ENCODE peak calls at places on chromosomes 5 and 9, in nine cellular contexts. Z, M, G, C, O, Y, B, V and K are unnamed samples.
A peak's percentile ranks its signal among the peaks of the same experiment; 100 is the strongest.

GRCh38 chr5:27854243-27854852 is 816.0 kb upstream of the CDH9 start:
- DNase-seq in G (no peak), V (no peak), B (no peak), Z (no peak), C (no peak), Y (no peak), O (no peak), M (no peak), K (no peak)

GRCh38 chr9:137236238-137236935 is 4.7 kb upstream of the TUBB4B start:
- DNase-seq in O (peak; percentile 66), V (peak; percentile 96), Y (no peak), Z (peak; percentile 85), B (peak; percentile 88), M (peak; percentile 70), G (peak; percentile 93), C (peak; percentile 93), K (peak; percentile 96)

GRCh38 chr5:42970636-42971559 is 69.2 kb downstream of the ANXA2R start:
- DNase-seq in B (no peak), C (no peak), V (peak; percentile 84), M (no peak), Z (no peak), Y (no peak), O (no peak), G (no peak), K (no peak)

GRCh38 chr9:126472931-126473330 is 140.8 kb upstream of the LMX1B start:
- DNase-seq in M (no peak), O (no peak), G (no peak), V (no peak), Z (no peak), B (no peak), Y (no peak), C (no peak), K (no peak)

GRCh38 chr5:52997424-52997823 is 8.3 kb downstream of the ITGA2 start:
- DNase-seq in G (no peak), B (no peak), O (no peak), M (peak; percentile 91), V (no peak), C (no peak), Y (no peak), Z (no peak), K (no peak)

GRCh38 chr5:59893061-59893435 is 478 bp downstream of the PDE4D start:
- DNase-seq in G (no peak), O (no peak), M (no peak), Z (no peak), Y (no peak), C (no peak), B (no peak), V (peak; percentile 74), K (no peak)

GRCh38 chr5:158223054-158223453 is 364.1 kb upstream of the CLINT1 start:
- DNase-seq in G (no peak), Y (no peak), V (no peak), Z (no peak), B (no peak), O (no peak), M (no peak), C (no peak), K (no peak)

GRCh38 chr5:177507165-177507564 is 2.5 kb downstream of the DOK3 start:
- DNase-seq in M (no peak), O (no peak), V (no peak), G (no peak), Z (no peak), B (no peak), C (no peak), Y (no peak), K (no peak)

GRCh38 chr5:100644206-100644605 is 109.0 kb downstream of the FAM174A start:
- DNase-seq in Z (no peak), V (no peak), Y (no peak), C (no peak), B (no peak), O (no peak), G (no peak), M (no peak), K (no peak)

GRCh38 chr9:135701067-135701967 is 668 bp upstream of the KCNT1 start:
- DNase-seq in C (no peak), B (no peak), Y (no peak), O (no peak), M (no peak), V (no peak), Z (no peak), G (peak; percentile 24), K (no peak)

GRCh38 chr5:124061663-124062062 is 549.7 kb downstream of the CSNK1G3 start:
- DNase-seq in V (no peak), M (no peak), Z (peak; percentile 96), C (no peak), B (no peak), O (no peak), G (no peak), Y (no peak), K (no peak)

GRCh38 chr5:154376481-154376880 is 69.3 kb upstream of the SAP30L start:
- DNase-seq in O (no peak), G (no peak), Z (no peak), M (no peak), Y (no peak), B (no peak), V (no peak), C (no peak), K (no peak)

GRCh38 chr5:106966686-106967315 is 703.9 kb downstream of the EFNA5 start:
- DNase-seq in M (no peak), C (no peak), V (no peak), O (no peak), Y (no peak), B (no peak), G (no peak), Z (no peak), K (no peak)

GRCh38 chr5:110255194-110255593 is 471.3 kb downstream of the TMEM232 start:
- DNase-seq in Z (no peak), Y (no peak), C (no peak), G (no peak), B (no peak), M (no peak), O (no peak), V (peak; percentile 42), K (no peak)

GRCh38 chr5:152514827-152515397 is 109.8 kb upstream of the NMUR2 start:
- DNase-seq in G (no peak), V (no peak), B (no peak), Z (peak; percentile 26), C (peak; percentile 52), O (no peak), Y (peak; percentile 8), M (peak; percentile 24), K (peak; percentile 24)

GRCh38 chr5:14882658-14883580 is 11.3 kb upstream of the ANKH start:
- DNase-seq in B (no peak), Y (no peak), Z (no peak), C (no peak), G (no peak), M (no peak), V (no peak), O (no peak), K (no peak)